ENCODE peak calls at places on chromosomes 13 and 19, in seven cellular contexts. O, K, E, B, L, X and T are unnamed samples.

GRCh38 chr19:15787611-15788155 is at the start of gene OR10H5:
- DNase-seq in B (no peak), E (no peak), L (no peak), O (no peak), K (peak; percentile 15), X (no peak), T (no peak)

GRCh38 chr13:111503376-111503775 is 182.9 kb downstream of the TEX29 start:
- DNase-seq in X (no peak), K (peak; percentile 12), E (no peak), O (no peak), B (no peak), L (no peak), T (no peak)

GRCh38 chr13:69194130-69194529 is 913.5 kb upstream of the ATXN8OS start:
- DNase-seq in X (no peak), K (no peak), B (no peak), O (no peak), L (no peak), E (no peak), T (no peak)

GRCh38 chr19:35534803-35535480 is 1.7 kb downstream of the GAPDHS start:
- DNase-seq in L (no peak), X (no peak), E (no peak), O (no peak), B (no peak), K (no peak), T (no peak)

GRCh38 chr19:13920940-13921744 is 15.1 kb downstream of the CC2D1A start:
- DNase-seq in B (no peak), E (no peak), K (no peak), X (no peak), O (no peak), L (peak; percentile 44), T (no peak)

GRCh38 chr13:52750713-52751112 is 11.1 kb upstream of the CNMD start:
- DNase-seq in O (no peak), B (no peak), X (no peak), L (no peak), E (no peak), K (no peak), T (no peak)

GRCh38 chr19:41706741-41707501 is 1.5 kb upstream of the CEACAM5 start:
- DNase-seq in B (peak; percentile 88), E (peak; percentile 31), L (no peak), O (peak; percentile 82), K (peak; percentile 72), X (peak; percentile 82), T (peak; percentile 22)

GRCh38 chr19:39167461-39168257 is 29.1 kb upstream of the NCCRP1 start:
- DNase-seq in B (no peak), K (no peak), X (no peak), L (no peak), E (no peak), O (peak; percentile 51), T (peak; percentile 93)

GRCh38 chr19:17560205-17560595 is 4.8 kb downstream of the COLGALT1 start:
- DNase-seq in E (peak; percentile 66), K (no peak), O (no peak), X (no peak), L (peak; percentile 93), B (no peak), T (no peak)

GRCh38 chr19:35141627-35142401 is 1.2 kb upstream of the FXYD7 start:
- DNase-seq in O (peak; percentile 36), K (no peak), B (no peak), E (no peak), L (no peak), X (no peak), T (no peak)

GRCh38 chr19:57363734-57364181 is 407 bp downstream of the TRAPPC2B start:
- DNase-seq in X (no peak), B (no peak), O (no peak), E (no peak), K (no peak), L (peak; percentile 12), T (peak; percentile 15)

GRCh38 chr13:20274466-20274865 is 42.3 kb upstream of the GJB6 start:
- DNase-seq in L (no peak), B (no peak), K (no peak), O (no peak), X (no peak), E (no peak), T (peak; percentile 77)

GRCh38 chr19:4567584-4568071 is 8.1 kb upstream of the SEMA6B start:
- DNase-seq in O (peak; percentile 57), L (peak; percentile 20), K (peak; percentile 62), X (no peak), E (peak; percentile 59), B (peak; percentile 72), T (peak; percentile 41)

GRCh38 chr19:9008667-9009066 is 1.5 kb downstream of the MUC16 start:
- DNase-seq in L (no peak), O (no peak), B (no peak), X (no peak), K (no peak), E (no peak), T (no peak)

GRCh38 chr13:31067416-31068118 is 94.1 kb downstream of the HSPH1 start:
- DNase-seq in X (no peak), E (no peak), L (peak; percentile 78), O (no peak), K (no peak), B (no peak), T (no peak)

GRCh38 chr19:7738023-7738422 is 6.1 kb upstream of the CLEC4G start:
- DNase-seq in O (no peak), X (no peak), L (no peak), B (no peak), K (no peak), E (no peak), T (no peak)

GRCh38 chr13:46936525-46936924 is 39.7 kb upstream of the HTR2A start:
- DNase-seq in B (no peak), E (no peak), K (no peak), X (no peak), L (no peak), O (no peak), T (no peak)

DNA sequence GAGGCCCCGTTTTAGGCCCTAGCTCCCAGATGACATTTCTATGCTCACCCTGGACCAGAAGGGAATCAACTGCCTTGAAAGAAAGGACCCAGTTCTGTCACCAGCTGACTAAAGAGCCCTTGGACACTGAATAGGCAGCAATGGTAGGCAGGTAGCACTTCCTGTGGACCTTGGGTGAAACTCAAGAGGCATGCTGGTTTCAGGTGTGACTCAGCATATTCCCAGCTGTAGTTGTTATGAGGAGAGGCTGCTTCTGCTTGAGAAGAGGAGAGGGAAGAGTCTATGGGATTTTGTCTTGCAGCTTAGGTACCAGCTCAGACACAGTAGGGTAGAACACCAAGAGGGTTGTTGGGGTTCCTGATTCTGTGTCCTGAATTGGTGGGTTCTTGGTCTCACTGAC is 37.9 kb upstream of the HTR2A start:
- DNase-seq in X (no peak), E (no peak), B (no peak), O (no peak), K (no peak), L (no peak), T (no peak)
- TF ChIP-seq POLR2A in X (no peak), E (no peak), B (no peak), O (no peak), K (no peak), L (no peak), T (no peak)

GRCh38 chr19:53131085-53131484 is 1.6 kb downstream of the ZNF415 start:
- DNase-seq in E (peak; percentile 23), L (no peak), X (no peak), K (no peak), O (no peak), B (no peak), T (no peak)

GRCh38 chr19:53130506-53130905 is 2.2 kb downstream of the ZNF415 start:
- DNase-seq in E (peak; percentile 69), B (no peak), X (no peak), L (no peak), K (no peak), O (no peak), T (peak; percentile 69)

GRCh38 chr19:53136432-53136831 is 3.7 kb upstream of the ZNF415 start:
- DNase-seq in K (no peak), X (no peak), L (no peak), B (no peak), E (no peak), O (no peak), T (no peak)

GRCh38 chr19:53131732-53132131 is 978 bp downstream of the ZNF415 start:
- DNase-seq in O (no peak), K (no peak), E (no peak), B (no peak), L (no peak), X (no peak), T (no peak)

GRCh38 chr19:53132231-53132991 is at the start of gene ZNF415:
- DNase-seq in L (peak; percentile 67), O (peak; percentile 88), B (peak; percentile 70), K (peak; percentile 68), E (peak; percentile 85), X (peak; percentile 39), T (peak; percentile 91)
- TF ChIP-seq POLR2A in L (no peak), O (no peak), B (no peak), K (no peak), E (no peak), X (no peak), T (no peak)

DNA sequence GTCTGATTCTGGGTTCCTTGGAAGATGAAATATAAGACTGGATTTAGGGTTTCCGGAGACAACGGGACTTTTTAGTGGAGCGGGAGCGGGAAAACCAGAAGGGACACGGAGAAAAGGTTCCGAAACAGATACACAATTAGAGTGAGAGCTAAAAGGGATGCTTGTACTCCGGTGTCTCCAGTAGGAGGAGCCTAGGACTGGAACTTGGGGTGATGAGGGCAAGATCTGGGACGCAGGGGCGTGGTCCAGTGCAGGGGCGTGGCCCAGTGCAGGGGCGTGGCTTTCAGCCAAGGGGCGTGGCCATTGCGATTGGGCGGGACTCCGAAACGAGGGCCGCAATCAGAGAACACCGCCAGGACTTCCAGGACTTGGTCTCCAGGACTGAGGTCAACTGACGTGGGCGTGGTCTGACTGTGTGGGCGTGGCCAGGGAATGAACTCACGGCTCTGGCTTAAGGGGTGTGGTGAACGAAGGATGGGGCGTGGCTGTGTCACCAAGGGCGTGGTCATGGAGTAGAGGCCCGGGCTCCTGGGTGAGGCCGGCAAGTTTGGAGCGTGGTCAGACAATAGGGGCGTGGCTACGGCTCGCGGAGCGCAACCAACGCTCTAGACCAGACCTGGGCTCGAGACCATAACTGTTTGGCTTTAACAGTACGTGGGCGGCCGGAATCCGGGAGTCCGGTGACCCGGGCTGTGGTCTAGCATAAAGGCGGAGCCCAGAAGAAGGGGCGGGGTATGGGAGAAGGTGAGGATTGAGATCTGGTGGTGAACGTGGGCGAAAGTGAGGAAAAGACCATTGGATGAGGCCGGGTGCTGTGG is at the start of gene DKKL1:
- DNase-seq in O (peak; percentile 100), L (peak; percentile 99), K (peak; percentile 98), B (peak; percentile 96), X (peak; percentile 75), E (peak; percentile 99), T (peak; percentile 82)
- TF ChIP-seq POLR2A in O (no peak), L (peak; percentile 49), K (no peak), B (no peak), X (no peak), E (no peak), T (no peak)

DNA sequence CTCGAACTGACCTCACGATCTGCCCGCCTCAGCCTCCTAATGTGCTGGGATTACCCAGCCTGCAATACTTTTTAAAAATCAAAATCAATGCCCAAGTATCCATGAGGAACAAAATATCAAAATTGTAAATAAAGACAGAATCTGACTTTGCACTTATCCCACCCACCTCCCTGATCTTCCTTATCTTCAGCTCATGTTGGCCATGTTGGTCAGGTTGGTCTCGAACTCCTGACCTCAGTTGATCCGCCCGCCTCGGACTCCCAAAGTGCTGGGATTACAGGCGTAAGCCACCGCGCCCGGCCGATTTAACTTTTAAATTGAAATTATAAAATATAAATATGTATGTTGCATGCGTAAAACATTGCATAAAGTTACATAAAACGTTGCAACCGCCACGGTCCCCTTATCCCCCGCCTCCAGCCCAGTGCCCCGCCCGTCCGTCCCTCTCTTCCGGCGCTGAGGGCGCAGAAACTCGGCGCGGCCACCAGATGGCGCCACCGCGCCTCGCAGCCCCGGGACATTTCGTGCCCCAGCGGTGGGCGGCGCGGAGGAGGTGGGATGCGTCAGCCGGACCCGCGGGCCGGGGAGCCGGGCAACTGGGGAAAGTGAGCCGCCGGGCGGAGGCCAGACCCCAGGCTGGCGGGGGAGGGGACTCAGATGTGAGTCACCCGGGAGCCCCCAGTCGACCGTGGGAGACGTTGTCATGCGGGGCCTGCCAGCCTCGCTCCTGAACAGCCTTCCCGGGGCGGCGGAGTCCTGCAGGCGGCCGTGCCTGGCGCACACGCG is 1.5 kb upstream of the GADD45B start:
- DNase-seq in K (peak; percentile 87), L (peak; percentile 87), B (peak; percentile 85), X (peak; percentile 82), O (peak; percentile 87), E (peak; percentile 82), T (peak; percentile 84)
- TF ChIP-seq POLR2A in K (peak; percentile 50), L (no peak), B (no peak), X (no peak), O (no peak), E (peak; percentile 25), T (no peak)